ENCODE peak calls at places on chromosomes 4 and X, in six cellular contexts. Q is PC-9, U is HCT116, L is SK-N-SH, R is mammary epithelial cell, J is astrocyte. N is an unnamed sample.

GRCh38 chrX:139538907-139539593 is 8.5 kb downstream of the F9 start:
- DNase-seq in J (peak; percentile 1), Q (no peak), U (no peak), R (no peak), L (no peak), N (no peak)

GRCh38 chr4:158912390-158913175 is 143.8 kb downstream of the FNIP2 start:
- DNase-seq in R (no peak), U (no peak), J (peak; percentile 47), Q (no peak), L (no peak), N (no peak)

GRCh38 chrX:22196151-22196550 is 76.6 kb upstream of the CBLL2 start:
- DNase-seq in J (no peak), Q (no peak), L (no peak), U (no peak), R (no peak), N (no peak)

GRCh38 chrX:134294548-134294947 is 57.6 kb downstream of the CCDC160 start:
- DNase-seq in U (no peak), R (no peak), L (peak; percentile 15), Q (no peak), J (no peak), N (no peak)

GRCh38 chrX:110218591-110218990 is 99.3 kb downstream of the AMMECR1 start:
- DNase-seq in L (no peak), R (no peak), Q (no peak), J (peak; percentile 16), U (no peak), N (no peak)

GRCh38 chr4:82525287-82525898 is 36.4 kb downstream of the TMEM150C start:
- DNase-seq in L (no peak), Q (no peak), J (no peak), R (no peak), U (no peak), N (no peak)

GRCh38 chrX:9860826-9861225 is 74.6 kb downstream of the SHROOM2 start:
- DNase-seq in R (peak; percentile 24), L (no peak), Q (no peak), U (no peak), J (no peak), N (no peak)

GRCh38 chrX:53595266-53595810 is 91.2 kb downstream of the HUWE1 start:
- DNase-seq in U (no peak), J (no peak), L (no peak), R (no peak), Q (no peak), N (no peak)

GRCh38 chr4:140901736-140902336 is 145.7 kb upstream of the TBC1D9 start:
- DNase-seq in U (no peak), Q (no peak), L (peak; percentile 64), J (no peak), R (no peak), N (no peak)

GRCh38 chrX:39162322-39162721 is 361.1 kb downstream of the MID1IP1 start:
- DNase-seq in Q (no peak), L (no peak), R (no peak), U (no peak), J (no peak), N (no peak)

GRCh38 chrX:73977542-73978169 is 326.3 kb upstream of the ZCCHC13 start:
- DNase-seq in R (peak; percentile 4), Q (no peak), L (no peak), J (peak; percentile 7), U (no peak), N (no peak)

GRCh38 chr4:786861-787300 is 39.0 kb downstream of the CPLX1 start:
- DNase-seq in L (peak; percentile 44), Q (no peak), U (no peak), J (no peak), R (no peak), N (no peak)

GRCh38 chr4:785332-786073 is 40.4 kb downstream of the CPLX1 start:
- DNase-seq in J (no peak), L (no peak), U (no peak), R (no peak), Q (no peak), N (no peak)

GRCh38 chr4:787561-787981 is 38.4 kb downstream of the CPLX1 start:
- DNase-seq in R (no peak), J (no peak), L (peak; percentile 16), Q (no peak), U (no peak), N (no peak)

GRCh38 chr4:784401-785331 is 41.3 kb downstream of the CPLX1 start:
- DNase-seq in R (no peak), U (no peak), Q (no peak), L (no peak), J (no peak), N (no peak)

DNA sequence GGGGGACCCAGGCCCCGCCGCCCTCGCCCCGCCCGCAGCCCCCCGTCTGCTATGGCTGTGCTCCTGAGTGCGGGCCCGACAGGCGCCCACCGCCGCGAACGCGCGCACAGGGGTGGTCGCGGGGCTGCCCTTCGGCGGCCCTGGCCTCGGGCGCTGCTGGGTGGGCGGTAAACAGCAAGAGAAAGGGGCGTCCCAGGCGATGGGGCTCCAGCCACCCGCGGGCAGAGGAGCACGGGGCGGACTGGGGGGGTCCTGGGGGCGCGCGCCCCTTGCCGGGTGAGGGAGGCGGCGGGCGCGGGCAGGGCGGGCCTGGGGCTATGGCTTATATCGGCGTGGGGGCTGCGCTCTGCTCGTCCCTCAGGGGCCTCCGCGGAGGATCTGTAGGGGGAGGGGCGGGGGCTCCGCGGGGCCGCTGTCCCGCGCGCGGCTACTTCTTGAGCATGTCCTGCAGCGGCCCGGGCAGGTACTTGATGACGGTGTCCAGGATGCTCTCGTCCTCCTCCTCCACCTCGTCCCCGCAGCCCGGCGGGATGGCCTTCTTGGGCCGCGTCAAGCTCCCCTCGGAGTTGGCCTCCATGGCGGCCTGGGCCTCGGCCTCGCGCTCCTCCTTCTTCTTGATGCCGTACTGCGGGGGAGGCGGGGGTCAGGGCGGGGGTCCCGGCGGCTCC is 39.7 kb downstream of the CPLX1 start:
- DNase-seq in U (no peak), J (no peak), Q (no peak), L (no peak), R (no peak), N (no peak)
- H3K4me3 ChIP-seq in U (no peak overlapping the region), J (no peak overlapping the region), Q (no peak overlapping the region), L (no peak overlapping the region), R (peak overlapping the region; percentile 29), N (no peak overlapping the region)

GRCh38 chr4:54017308-54017707 is 47.1 kb downstream of the CHIC2 start:
- DNase-seq in Q (no peak), L (no peak), R (no peak), J (no peak), U (no peak), N (no peak)
- H4K20me1 ChIP-seq in Q (no peaks in the 10 kb centered on the region), L (peaks cover 49% of the 10 kb centered on the region), R (peaks cover 4% of the 10 kb centered on the region), J (peaks cover 35% of the 10 kb centered on the region), U (peaks cover 4% of the 10 kb centered on the region), N (peaks cover 6% of the 10 kb centered on the region)

GRCh38 chr4:1874207-1874606 is 3.0 kb downstream of the NSD2 start:
- DNase-seq in U (no peak), R (no peak), Q (no peak), L (no peak), J (no peak), N (no peak)

GRCh38 chr4:1872918-1873269 is 1.7 kb downstream of the NSD2 start:
- DNase-seq in U (no peak), R (peak; percentile 60), L (no peak), Q (no peak), J (peak; percentile 78), N (peak; percentile 33)

GRCh38 chr4:1873776-1874175 is 2.6 kb downstream of the NSD2 start:
- DNase-seq in U (no peak), L (no peak), R (no peak), J (no peak), Q (no peak), N (no peak)

GRCh38 chr4:1871471-1872021 is 353 bp downstream of the NSD2 start:
- DNase-seq in U (no peak), R (peak; percentile 19), Q (no peak), L (peak; percentile 85), J (no peak), N (no peak)

DNA sequence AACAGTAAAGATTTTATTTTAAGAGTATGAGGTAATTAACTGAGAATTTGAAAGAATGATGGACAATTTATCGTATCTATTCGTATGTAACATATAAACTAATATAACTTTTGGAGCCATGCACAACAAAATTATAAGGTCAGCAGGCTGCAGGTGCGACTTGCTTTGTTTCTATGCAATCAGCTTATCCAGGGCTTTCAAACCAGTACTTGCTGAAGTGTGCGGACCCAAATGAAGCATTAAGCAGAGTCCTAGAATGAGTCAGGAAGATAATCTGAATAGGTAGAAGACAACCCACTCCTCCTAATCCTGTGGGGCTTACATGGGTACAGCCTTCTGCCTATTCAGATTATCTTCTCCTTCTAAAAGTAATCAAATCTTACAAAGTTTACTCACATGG is 2.1 kb downstream of the NSD2 start:
- DNase-seq in R (no peak), J (no peak), L (no peak), U (no peak), Q (no peak), N (no peak)
- H3K4me3 ChIP-seq in R (no peak overlapping the region), J (peak overlapping the region; percentile 64), L (peak overlapping the region; percentile 75), U (peak overlapping the region; percentile 70), Q (peak overlapping the region; percentile 74), N (peak overlapping the region; percentile 90)

GRCh38 chrX:129786210-129786651 is 6.5 kb downstream of the SASH3 start:
- DNase-seq in Q (no peak), R (no peak), U (no peak), L (no peak), J (no peak), N (no peak)
- H4K20me1 ChIP-seq in Q (no peaks in the 10 kb centered on the region), R (no peaks in the 10 kb centered on the region), U (no peaks in the 10 kb centered on the region), L (no peaks in the 10 kb centered on the region), J (no peaks in the 10 kb centered on the region), N (peaks cover 85% of the 10 kb centered on the region)

GRCh38 chrX:108735087-108735679 is 1.2 kb downstream of the IRS4 start:
- DNase-seq in L (peak; percentile 32), U (no peak), Q (no peak), R (no peak), J (no peak), N (no peak)
- H3K4me3 ChIP-seq in L (no peak overlapping the region), U (no peak overlapping the region), Q (no peak overlapping the region), R (no peak overlapping the region), J (peak overlapping the region; percentile 48), N (no peak overlapping the region)

GRCh38 chrX:44967221-44967620 is 94.2 kb downstream of the KDM6A start:
- DNase-seq in Q (no peak), U (no peak), L (no peak), J (no peak), R (no peak), N (no peak)

GRCh38 chrX:44962944-44963343 is 90.0 kb downstream of the KDM6A start:
- DNase-seq in J (no peak), U (no peak), R (no peak), Q (no peak), L (no peak), N (no peak)

GRCh38 chrX:44958480-44958879 is 85.5 kb downstream of the KDM6A start:
- DNase-seq in L (no peak), Q (no peak), R (no peak), U (no peak), J (no peak), N (no peak)

DNA sequence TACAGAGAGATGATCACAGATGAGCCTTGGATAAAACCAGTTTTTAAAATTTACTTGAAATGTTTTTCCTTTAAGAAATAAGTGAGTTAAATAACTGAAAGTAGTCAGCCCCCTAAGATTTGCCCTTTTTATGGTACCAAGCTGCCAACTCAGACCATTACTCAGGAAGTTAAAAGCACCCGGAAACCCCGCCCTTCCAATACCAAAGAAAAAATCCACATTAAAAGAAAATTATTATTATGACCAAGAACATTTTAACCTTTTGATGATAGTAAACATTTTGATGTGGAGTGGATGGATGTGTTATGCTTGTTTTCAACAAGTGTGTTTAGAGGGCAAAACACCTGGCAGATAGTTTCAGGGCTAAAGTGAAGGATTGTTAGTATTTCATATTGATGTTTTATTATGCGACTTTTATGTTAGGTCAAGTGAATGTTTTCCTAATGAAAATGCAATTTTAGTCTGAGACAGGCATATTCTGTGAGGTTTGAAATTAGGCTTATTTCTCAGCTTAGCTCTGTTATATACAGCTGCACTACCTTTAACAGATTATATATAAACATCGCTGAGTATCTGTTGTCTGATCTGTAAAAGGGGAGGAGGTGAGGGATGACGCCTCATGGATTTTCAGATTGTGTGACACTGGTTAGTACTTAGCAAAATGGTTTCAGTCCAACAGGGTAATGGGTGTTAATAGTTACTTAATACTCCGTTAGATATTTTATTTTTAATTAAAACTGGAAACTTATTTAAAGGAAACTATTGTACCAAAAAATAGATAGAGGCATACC is 89.0 kb downstream of the KDM6A start:
- DNase-seq in L (no peak), U (no peak), Q (no peak), R (no peak), J (no peak), N (no peak)
- H4K20me1 ChIP-seq in L (peaks cover 31% of the 10 kb centered on the region), U (no peaks in the 10 kb centered on the region), Q (no peaks in the 10 kb centered on the region), R (no peaks in the 10 kb centered on the region), J (peaks cover 12% of the 10 kb centered on the region), N (no peaks in the 10 kb centered on the region)